ENCODE peak calls at places on chromosomes 6 and 20, in eight cellular contexts. E is lower lobe of right lung; U is K562; G is HCT116; W is fibroblast of villous mesenchyme; K is ovary; B is fibroblast of mammary gland; F is CD4-positive, alpha-beta T cell. I is an unnamed sample.

GRCh38 chr20:3330046-3330741 is 77.3 kb downstream of the DNAAF9 start:
- DNase-seq in W (peak), G (no peak), B (peak), K (no peak), E (no peak), U (no peak), F (no peak), I (peak)

GRCh38 chr6:122184260-122184934 is 215.1 kb upstream of the HSF2 start:
- DNase-seq in W (peak), F (no peak), K (no peak), G (peak), U (no peak), B (peak), E (no peak), I (no peak)

GRCh38 chr20:64237316-64237715 is 18.2 kb upstream of the PCMTD2 start:
- DNase-seq in W (no peak), B (no peak), K (no peak), E (peak), F (no peak), U (no peak), G (no peak), I (no peak)

GRCh38 chr6:87099472-87099871 is 4.6 kb upstream of the CGA start:
- DNase-seq in K (no peak), W (no peak), E (no peak), F (no peak), G (no peak), U (no peak), B (no peak), I (no peak)

GRCh38 chr20:46307139-46307998 is 929 bp downstream of the CDH22 start:
- DNase-seq in B (peak), K (no peak), G (no peak), W (peak), U (peak), E (peak), F (peak), I (no peak)

GRCh38 chr20:46849269-46849668 is 45.4 kb upstream of the EYA2 start:
- DNase-seq in F (no peak), U (no peak), W (no peak), K (no peak), G (no peak), B (no peak), E (no peak), I (no peak)

GRCh38 chr6:130473886-130474285 is 108.1 kb downstream of the TMEM200A start:
- DNase-seq in G (no peak), W (peak), B (peak), F (no peak), E (no peak), U (no peak), K (no peak), I (peak)

GRCh38 chr6:162379762-162380409 is 347.7 kb downstream of the PRKN start:
- DNase-seq in K (no peak), F (no peak), U (no peak), G (no peak), B (peak), E (no peak), W (no peak), I (no peak)

GRCh38 chr20:24117386-24117785 is 128.8 kb upstream of the GGTLC1 start:
- DNase-seq in W (no peak), K (no peak), U (no peak), E (no peak), G (no peak), B (no peak), F (no peak), I (no peak)

GRCh38 chr6:37170273-37171140 is 555 bp downstream of the PIM1 start:
- DNase-seq in W (peak), E (peak), G (no peak), K (peak), U (peak), F (peak), B (no peak), I (no peak)

GRCh38 chr20:58433759-58434158 is 44.7 kb downstream of the VAPB start:
- DNase-seq in G (no peak), W (peak), E (no peak), F (no peak), K (peak), B (peak), U (peak), I (peak)

GRCh38 chr20:59082077-59082740 is 39.6 kb upstream of the PRELID3B start:
- DNase-seq in K (no peak), G (peak), F (no peak), E (no peak), B (peak), U (peak), W (no peak), I (peak)

GRCh38 chr6:88298446-88298845 is 132.3 kb upstream of the CNR1 start:
- DNase-seq in W (no peak), U (no peak), B (no peak), E (no peak), G (no peak), F (no peak), K (no peak), I (no peak)

GRCh38 chr6:144741659-144742058 is 456.5 kb downstream of the UTRN start:
- DNase-seq in F (no peak), B (no peak), W (no peak), G (no peak), U (no peak), E (no peak), K (no peak), I (no peak)

GRCh38 chr6:142313284-142313683 is 11.5 kb downstream of the ADGRG6 start:
- DNase-seq in G (no peak), B (peak), K (no peak), W (peak), U (no peak), E (no peak), F (no peak), I (no peak)

GRCh38 chr6:47407295-47408281 is 70.0 kb upstream of the CD2AP start:
- DNase-seq in U (no peak), B (no peak), W (peak), G (no peak), E (no peak), F (no peak), K (no peak), I (no peak)

GRCh38 chr20:64246616-64247311 is 8.8 kb upstream of the PCMTD2 start:
- DNase-seq in E (no peak), F (no peak), B (no peak), G (no peak), K (no peak), W (no peak), U (no peak), I (no peak)

GRCh38 chr20:50601511-50602431 is 89.6 kb downstream of the RIPOR3 start:
- DNase-seq in U (peak), W (no peak), B (no peak), E (no peak), K (no peak), G (no peak), F (no peak), I (no peak)

GRCh38 chr20:35947489-35947888 is 6.8 kb downstream of the SCAND1 start:
- DNase-seq in E (no peak), F (no peak), G (peak), U (peak), B (peak), W (peak), K (no peak), I (no peak)

GRCh38 chr20:8492182-8492581 is 360.1 kb downstream of the PLCB1 start:
- DNase-seq in F (no peak), W (no peak), U (no peak), K (no peak), G (no peak), E (no peak), B (no peak), I (no peak)

GRCh38 chr20:46621492-46621891 is 29.8 kb downstream of the SLC13A3 start:
- DNase-seq in F (no peak), W (peak), E (no peak), U (no peak), B (peak), G (no peak), K (no peak), I (no peak)

GRCh38 chr20:55172310-55173002 is 697.1 kb downstream of the DOK5 start:
- DNase-seq in E (no peak), F (no peak), B (peak), K (no peak), G (no peak), U (no peak), W (peak), I (no peak)

GRCh38 chr6:127301199-127301700 is 34.6 kb downstream of the RNF146 start:
- DNase-seq in W (peak), U (no peak), E (no peak), K (no peak), G (no peak), B (no peak), F (no peak), I (no peak)

GRCh38 chr6:142395768-142396231 is 94.0 kb downstream of the ADGRG6 start:
- DNase-seq in E (no peak), B (no peak), F (no peak), K (no peak), W (peak), U (no peak), G (no peak), I (no peak)

GRCh38 chr20:41004561-41005360 is 23.9 kb upstream of the TOP1 start:
- DNase-seq in B (peak), G (no peak), F (no peak), U (no peak), K (no peak), W (no peak), E (no peak), I (no peak)

GRCh38 chr6:112163295-112164257 is 76.2 kb downstream of the FAM229B start:
- DNase-seq in F (peak), B (peak), W (peak), K (peak), E (peak), G (peak), U (peak), I (no peak)

GRCh38 chr6:1311400-1312192 is at the start of gene FOXQ1:
- DNase-seq in K (no peak), U (no peak), F (no peak), W (peak), E (peak), B (no peak), G (peak), I (no peak)

GRCh38 chr6:42781811-42782688 is at the start of gene BICRAL:
- DNase-seq in U (peak), F (peak), W (peak), K (peak), B (peak), G (peak), E (peak), I (peak)

GRCh38 chr6:106097368-106098231 is 11.5 kb downstream of the PRDM1 start:
- DNase-seq in E (no peak), U (no peak), B (peak), W (peak), K (no peak), F (peak), G (no peak), I (no peak)

GRCh38 chr6:44563397-44563796 is 175.9 kb downstream of the CDC5L start:
- DNase-seq in F (no peak), W (no peak), B (peak), G (no peak), E (no peak), K (no peak), U (no peak), I (no peak)

GRCh38 chr6:120384671-120385070 is 949.6 kb downstream of the TBC1D32 start:
- DNase-seq in K (no peak), W (no peak), U (no peak), G (no peak), E (no peak), B (peak), F (no peak), I (no peak)

GRCh38 chr6:14584450-14584849 is 466.9 kb downstream of the CD83 start:
- DNase-seq in G (no peak), E (no peak), U (peak), F (no peak), B (no peak), K (no peak), W (no peak), I (no peak)

GRCh38 chr6:19662911-19663310 is 174.3 kb upstream of the ID4 start:
- DNase-seq in B (no peak), G (no peak), F (no peak), W (peak), U (no peak), E (no peak), K (no peak), I (no peak)
- TF ChIP-seq CTCF in B (no peak), G (no peak), F (no peak), W (no peak), U (no peak), E (no peak), K (no peak), I (no peak)

GRCh38 chr20:62208805-62209755 is 11.0 kb downstream of the HRH3 start:
- DNase-seq in E (peak), F (no peak), B (peak), U (peak), W (no peak), K (no peak), G (no peak), I (no peak)
- TF ChIP-seq CTCF in E (no peak), F (no peak), B (no peak), U (peak), W (no peak), K (no peak), G (peak), I (peak)

GRCh38 chr6:72622094-72622540 is 253 bp downstream of the KCNQ5 start:
- DNase-seq in E (peak), U (peak), K (no peak), B (no peak), G (no peak), F (no peak), W (no peak), I (no peak)
- TF ChIP-seq CTCF in E (no peak), U (peak), K (no peak), B (no peak), G (no peak), F (peak), W (no peak), I (no peak)

GRCh38 chr6:104795363-104795762 is 64.4 kb downstream of the HACE1 start:
- DNase-seq in U (no peak), W (no peak), B (no peak), F (no peak), K (no peak), E (no peak), G (no peak), I (no peak)

GRCh38 chr6:104787305-104787704 is 72.4 kb downstream of the HACE1 start:
- DNase-seq in K (no peak), W (no peak), U (no peak), E (no peak), F (no peak), G (no peak), B (no peak), I (no peak)

GRCh38 chr6:104788400-104788799 is 71.3 kb downstream of the HACE1 start:
- DNase-seq in K (no peak), U (no peak), B (no peak), F (no peak), G (no peak), E (no peak), W (peak), I (no peak)

GRCh38 chr6:104784884-104785283 is 74.8 kb downstream of the HACE1 start:
- DNase-seq in K (no peak), U (no peak), E (no peak), W (peak), B (peak), G (no peak), F (no peak), I (peak)

GRCh38 chr6:104789770-104790190 is 69.9 kb downstream of the HACE1 start:
- DNase-seq in G (peak), F (no peak), B (peak), E (no peak), W (peak), K (no peak), U (peak), I (peak)
- TF ChIP-seq CTCF in G (peak), F (peak), B (peak), E (peak), W (no peak), K (no peak), U (peak), I (peak)

DNA sequence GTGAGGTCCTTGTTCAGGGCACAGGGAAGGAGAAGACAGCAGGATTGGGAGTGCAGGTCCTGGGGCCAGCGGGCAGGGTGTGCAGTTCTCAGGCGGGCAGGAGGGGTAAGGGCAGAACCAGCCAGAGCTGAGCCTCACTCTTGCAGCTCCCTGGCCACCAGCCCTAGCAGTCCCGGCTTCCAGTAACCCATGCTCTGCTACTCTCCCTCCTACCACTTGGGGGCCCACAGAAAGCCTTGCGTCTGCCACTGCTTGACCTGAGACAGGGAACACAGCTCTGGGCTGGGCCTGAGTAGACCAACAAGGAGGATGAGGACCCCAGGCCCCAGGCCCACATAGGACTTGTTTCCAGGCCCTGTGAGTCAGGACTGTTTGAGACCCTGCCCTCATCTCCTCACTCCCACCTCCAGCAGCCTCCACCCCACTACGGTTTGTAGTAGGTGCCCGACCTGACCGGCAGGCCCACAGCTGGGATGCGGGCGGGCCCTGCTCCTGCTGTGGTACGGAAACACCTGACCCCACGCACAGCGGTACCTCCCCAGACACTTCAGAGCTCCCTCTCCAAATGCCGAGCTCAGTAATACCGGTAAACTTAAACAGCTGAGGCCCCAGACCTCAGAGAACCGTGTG is 39.2 kb downstream of the KCNK5 start:
- DNase-seq in F (no peak), B (no peak), K (peak), G (no peak), E (peak), W (no peak), U (peak), I (no peak)
- TF ChIP-seq CTCF in F (no peak), B (no peak), K (peak), G (peak), E (peak), W (peak), U (peak), I (peak)

GRCh38 chr6:139109558-139109957 is 25.3 kb upstream of the HECA start:
- DNase-seq in F (no peak), B (peak), W (no peak), E (no peak), G (peak), K (no peak), U (no peak), I (no peak)
- TF ChIP-seq CTCF in F (peak), B (peak), W (peak), E (no peak), G (peak), K (no peak), U (peak), I (peak)

I was measured in HFF-Myc.